ENCODE peak calls at places on chromosomes 11 and 22, in four cellular contexts. One of them, this sample, is unnamed.

GRCh38 chr22:30425616-30426394 is at the start of gene MTFP1:
- DNase-seq in K562: peak
- DNase-seq in HepG2: peak
- DNase-seq in GM12878: no peak
- DNase-seq in this sample: peak

GRCh38 chr22:37278261-37278660 is 4.0 kb upstream of the CYTH4 start:
- DNase-seq in HepG2: no peak
- DNase-seq in K562: no peak
- DNase-seq in GM12878: no peak
- DNase-seq in this sample: no peak

GRCh38 chr22:27218012-27218483 is 560.7 kb downstream of the MIAT start:
- DNase-seq in K562: no peak
- DNase-seq in GM12878: no peak
- DNase-seq in HepG2: no peak
- DNase-seq in this sample: no peak

GRCh38 chr22:26883393-26883792 is 226.0 kb downstream of the MIAT start:
- DNase-seq in GM12878: no peak
- DNase-seq in K562: no peak
- DNase-seq in HepG2: no peak
- DNase-seq in this sample: no peak

GRCh38 chr11:87926250-87926970 is 248.8 kb downstream of the RAB38 start:
- DNase-seq in K562: no peak
- DNase-seq in HepG2: no peak
- DNase-seq in GM12878: no peak
- DNase-seq in this sample: no peak

GRCh38 chr11:47131136-47131535 is 45.5 kb downstream of the ARFGAP2 start:
- DNase-seq in GM12878: no peak
- DNase-seq in HepG2: no peak
- DNase-seq in K562: no peak
- DNase-seq in this sample: no peak

GRCh38 chr11:2759228-2760195 is 59.7 kb upstream of the KCNQ1OT1 start:
- DNase-seq in GM12878: no peak
- DNase-seq in HepG2: no peak
- DNase-seq in K562: no peak
- DNase-seq in this sample: no peak

GRCh38 chr11:74232316-74232950 is 61.3 kb downstream of the PPME1 start:
- DNase-seq in HepG2: no peak
- DNase-seq in GM12878: no peak
- DNase-seq in K562: no peak
- DNase-seq in this sample: no peak

GRCh38 chr22:18987765-18988164 is 51.7 kb upstream of the PRODH start:
- DNase-seq in GM12878: no peak
- DNase-seq in HepG2: peak
- DNase-seq in K562: peak
- DNase-seq in this sample: peak

GRCh38 chr11:83819936-83820549 is 533.9 kb upstream of the CCDC90B start:
- DNase-seq in GM12878: no peak
- DNase-seq in K562: peak
- DNase-seq in HepG2: peak
- DNase-seq in this sample: peak

GRCh38 chr22:29609139-29609538 is 5.7 kb downstream of the NF2 start:
- DNase-seq in K562: peak
- DNase-seq in HepG2: peak
- DNase-seq in GM12878: no peak
- DNase-seq in this sample: no peak

GRCh38 chr11:17630936-17631335 is 83.9 kb downstream of the OTOG start:
- DNase-seq in GM12878: no peak
- DNase-seq in K562: no peak
- DNase-seq in HepG2: no peak
- DNase-seq in this sample: no peak

GRCh38 chr11:126438691-126439090 is 83.2 kb downstream of the ST3GAL4 start:
- DNase-seq in HepG2: no peak
- DNase-seq in K562: no peak
- DNase-seq in GM12878: no peak
- DNase-seq in this sample: no peak

GRCh38 chr11:39668640-39669039 is 1790.8 kb downstream of the LRRC4C start:
- DNase-seq in GM12878: no peak
- DNase-seq in K562: no peak
- DNase-seq in HepG2: no peak
- DNase-seq in this sample: no peak

GRCh38 chr11:27464155-27464759 is 8.3 kb downstream of the LGR4 start:
- DNase-seq in GM12878: no peak
- DNase-seq in K562: peak
- DNase-seq in HepG2: no peak
- DNase-seq in this sample: no peak

GRCh38 chr11:92628401-92629292 is 340.8 kb upstream of the MTNR1B start:
- DNase-seq in GM12878: no peak
- DNase-seq in K562: no peak
- DNase-seq in HepG2: no peak
- DNase-seq in this sample: no peak

GRCh38 chr11:65274734-65275682 is 13.2 kb downstream of the POLA2 start:
- DNase-seq in K562: peak
- DNase-seq in GM12878: no peak
- DNase-seq in HepG2: peak
- DNase-seq in this sample: peak

GRCh38 chr22:36966851-36967535 is 52.3 kb downstream of the TST start:
- DNase-seq in GM12878: no peak
- DNase-seq in HepG2: no peak
- DNase-seq in K562: no peak
- DNase-seq in this sample: no peak

GRCh38 chr22:38861170-38861874 is 10.7 kb downstream of the CBX6 start:
- DNase-seq in K562: no peak
- DNase-seq in HepG2: no peak
- DNase-seq in GM12878: no peak
- DNase-seq in this sample: no peak

GRCh38 chr11:63547076-63547475 is 10.5 kb downstream of the PLAAT4 start:
- DNase-seq in K562: no peak
- DNase-seq in HepG2: no peak
- DNase-seq in GM12878: no peak
- DNase-seq in this sample: no peak

GRCh38 chr11:61337706-61338268 is 4.8 kb downstream of the TKFC start:
- DNase-seq in HepG2: no peak
- DNase-seq in K562: no peak
- DNase-seq in GM12878: no peak
- DNase-seq in this sample: no peak

GRCh38 chr11:107962181-107962580 is 33.9 kb downstream of the RAB39A start:
- DNase-seq in K562: no peak
- DNase-seq in HepG2: no peak
- DNase-seq in GM12878: no peak
- DNase-seq in this sample: no peak

GRCh38 chr11:82865841-82866240 is 34.4 kb downstream of the PRCP start:
- DNase-seq in K562: no peak
- DNase-seq in HepG2: no peak
- DNase-seq in GM12878: no peak
- DNase-seq in this sample: no peak

GRCh38 chr11:100546714-100547113 is 140.4 kb upstream of the ARHGAP42 start:
- DNase-seq in GM12878: no peak
- DNase-seq in K562: no peak
- DNase-seq in HepG2: no peak
- DNase-seq in this sample: no peak

GRCh38 chr11:1100417-1101245 is 26.0 kb downstream of the MUC2 start:
- DNase-seq in HepG2: no peak
- DNase-seq in K562: no peak
- DNase-seq in GM12878: no peak
- DNase-seq in this sample: no peak

GRCh38 chr22:26685601-26686000 is 28.2 kb downstream of the MIAT start:
- DNase-seq in GM12878: no peak
- DNase-seq in HepG2: no peak
- DNase-seq in K562: no peak
- DNase-seq in this sample: no peak

GRCh38 chr11:14251754-14252153 is 107.2 kb downstream of the RRAS2 start:
- DNase-seq in K562: no peak
- DNase-seq in HepG2: no peak
- DNase-seq in GM12878: no peak
- DNase-seq in this sample: no peak

GRCh38 chr11:10792385-10793068 is 16.2 kb downstream of the EIF4G2 start:
- DNase-seq in HepG2: peak
- DNase-seq in GM12878: peak
- DNase-seq in K562: peak
- DNase-seq in this sample: peak

GRCh38 chr11:46277313-46277622 is 194 bp upstream of the CREB3L1 start:
- DNase-seq in GM12878: no peak
- DNase-seq in HepG2: no peak
- DNase-seq in K562: peak
- DNase-seq in this sample: peak

GRCh38 chr22:36329217-36330078 is 58.3 kb downstream of the MYH9 start:
- DNase-seq in HepG2: peak
- DNase-seq in K562: peak
- DNase-seq in GM12878: no peak
- DNase-seq in this sample: no peak

GRCh38 chr22:27032121-27032761 is 374.9 kb downstream of the MIAT start:
- DNase-seq in HepG2: no peak
- DNase-seq in GM12878: no peak
- DNase-seq in K562: peak
- DNase-seq in this sample: peak

GRCh38 chr11:65662247-65662801 is 392 bp downstream of the RELA start:
- DNase-seq in GM12878: no peak
- DNase-seq in K562: no peak
- DNase-seq in HepG2: no peak
- DNase-seq in this sample: no peak

GRCh38 chr11:5550440-5551095 is 2.2 kb upstream of the OR52H1 start:
- DNase-seq in K562: peak
- DNase-seq in GM12878: peak
- DNase-seq in HepG2: no peak
- DNase-seq in this sample: no peak

GRCh38 chr11:75421035-75421602 is 11.9 kb downstream of the KLHL35 start:
- DNase-seq in GM12878: no peak
- DNase-seq in HepG2: no peak
- DNase-seq in K562: peak
- DNase-seq in this sample: no peak

DNA sequence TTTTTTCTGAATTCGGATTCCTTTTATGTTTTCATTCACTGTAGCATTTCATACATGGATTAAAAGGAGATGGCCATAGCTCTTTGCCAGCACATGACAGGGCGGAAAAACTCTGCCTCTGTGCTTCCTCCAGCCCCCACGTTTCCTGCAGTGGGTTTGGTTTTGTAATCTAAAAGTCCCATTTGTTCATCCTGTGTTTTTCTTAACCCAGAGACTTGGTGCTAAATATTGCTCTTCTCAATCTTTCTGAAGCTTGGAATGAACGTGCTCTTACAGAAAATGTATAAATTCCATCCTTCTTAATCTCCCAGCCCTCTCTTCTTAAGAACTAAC is 89.9 kb downstream of the PPP6R3 start:
- DNase-seq in HepG2: no peak
- DNase-seq in GM12878: no peak
- DNase-seq in K562: no peak
- DNase-seq in this sample: no peak
- TF ChIP-seq FOXM1 in HepG2: no peak
- TF ChIP-seq FOXM1 in GM12878: no peak
- TF ChIP-seq FOXM1 in K562: no peak
- TF ChIP-seq FOXM1 in this sample: no peak

DNA sequence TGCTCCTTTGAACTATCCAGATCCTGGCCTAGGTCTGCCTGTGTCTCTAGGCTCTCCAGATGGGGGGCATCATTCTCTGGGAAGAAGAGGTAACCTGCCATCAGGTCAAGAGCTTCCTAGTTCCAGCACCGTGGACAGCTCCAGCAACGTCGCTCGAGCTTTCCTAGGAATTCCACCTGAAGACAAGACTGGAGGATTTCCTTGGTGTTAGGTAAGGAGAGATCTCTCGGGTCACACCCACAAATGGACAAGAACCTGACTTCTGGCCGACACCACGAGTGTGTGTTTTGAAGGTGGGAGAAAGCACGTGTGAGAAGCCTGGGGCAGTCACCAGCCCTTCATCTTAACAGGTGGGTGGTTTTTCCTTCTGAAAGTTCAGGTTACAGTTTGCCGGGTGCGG is 1.2 kb downstream of the PRG3 start:
- DNase-seq in K562: peak
- DNase-seq in GM12878: no peak
- DNase-seq in HepG2: no peak
- DNase-seq in this sample: peak
- TF ChIP-seq BHLHE40 in K562: no peak
- TF ChIP-seq BHLHE40 in GM12878: no peak
- TF ChIP-seq BHLHE40 in HepG2: no peak
- TF ChIP-seq BHLHE40 in this sample: no peak

GRCh38 chr22:44755418-44755817 is 3.0 kb downstream of the ARHGAP8 start:
- DNase-seq in GM12878: no peak
- DNase-seq in K562: no peak
- DNase-seq in HepG2: no peak
- DNase-seq in this sample: no peak

GRCh38 chr22:44755956-44756361 is 3.6 kb downstream of the ARHGAP8 start:
- DNase-seq in K562: no peak
- DNase-seq in GM12878: no peak
- DNase-seq in HepG2: no peak
- DNase-seq in this sample: no peak

GRCh38 chr22:44755000-44755399 is 2.6 kb downstream of the ARHGAP8 start:
- DNase-seq in GM12878: no peak
- DNase-seq in HepG2: no peak
- DNase-seq in K562: no peak
- DNase-seq in this sample: no peak

GRCh38 chr22:44752285-44753188 is at the start of gene ARHGAP8:
- DNase-seq in GM12878: no peak
- DNase-seq in HepG2: no peak
- DNase-seq in K562: no peak
- DNase-seq in this sample: peak

DNA sequence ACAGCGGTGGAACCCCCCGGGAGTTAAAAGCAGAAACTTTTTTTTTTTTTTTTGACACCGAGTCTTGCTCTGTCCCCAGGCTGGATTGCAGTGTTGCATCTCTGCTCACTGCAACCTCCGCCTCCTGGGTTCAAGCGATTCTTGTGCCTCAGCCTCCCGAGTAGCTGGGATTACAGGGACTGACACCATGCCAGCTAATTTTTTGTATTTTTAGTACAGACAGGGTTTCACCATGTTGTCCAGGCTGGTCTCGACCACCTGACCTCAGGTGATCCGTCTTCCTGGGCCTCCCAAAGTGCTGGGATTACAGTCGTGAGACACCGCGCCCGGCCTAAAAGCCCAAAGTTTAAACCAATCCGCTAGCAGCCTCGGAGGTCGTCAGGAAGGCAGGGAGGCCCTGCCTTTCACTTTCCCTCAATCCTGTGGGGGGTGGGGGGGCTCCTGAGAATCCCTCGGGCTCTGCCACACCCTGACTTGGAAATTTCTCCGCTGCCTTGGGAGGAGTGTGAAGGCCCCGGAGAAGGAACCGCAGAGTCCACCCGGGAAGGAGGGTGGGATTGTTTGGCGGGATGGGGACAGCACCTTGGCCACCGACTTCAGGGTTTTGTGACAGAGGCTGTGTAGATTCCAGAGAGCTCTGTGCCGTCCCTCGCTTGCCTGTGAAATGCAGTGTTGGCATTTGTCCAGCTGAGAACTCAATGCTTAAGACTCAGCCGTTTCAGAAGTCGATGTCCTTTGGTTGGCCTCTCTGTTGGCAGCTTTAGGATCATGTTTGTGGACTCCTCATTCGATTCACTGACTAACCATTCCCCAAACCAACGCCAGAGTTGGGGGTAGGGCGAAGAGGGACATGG is 1.0 kb downstream of the ARHGAP8 start:
- DNase-seq in HepG2: no peak
- DNase-seq in K562: no peak
- DNase-seq in GM12878: no peak
- DNase-seq in this sample: no peak
- TF ChIP-seq FOXM1 in HepG2: no peak
- TF ChIP-seq FOXM1 in K562: no peak
- TF ChIP-seq FOXM1 in GM12878: no peak
- TF ChIP-seq FOXM1 in this sample: no peak

GRCh38 chr11:102010776-102011500 is 36.3 kb upstream of the CFAP300 start:
- DNase-seq in GM12878: no peak
- DNase-seq in HepG2: peak
- DNase-seq in K562: peak
- DNase-seq in this sample: peak
- TF ChIP-seq BHLHE40 in GM12878: no peak
- TF ChIP-seq BHLHE40 in HepG2: no peak
- TF ChIP-seq BHLHE40 in K562: no peak
- TF ChIP-seq BHLHE40 in this sample: no peak